ENCODE peak calls at places on chromosomes 5 and 9, in eight cellular contexts. T is dorsolateral prefrontal cortex, L is cardiac muscle cell, M is gastrocnemius medialis, Z is PC-3, Q is AG10803, E is spleen, I is endodermal cell. F is an unnamed sample.

GRCh38 chr5:177487975-177488374 is 9.4 kb downstream of the PDLIM7 start:
- DNase-seq in T (no peak), L (no peak), M (no peak), Z (no peak), Q (no peak), E (no peak), I (peak), F (no peak)

GRCh38 chr5:175219256-175219835 is 224.6 kb downstream of the DRD1 start:
- DNase-seq in T (no peak), L (no peak), M (no peak), Z (no peak), Q (peak), E (no peak), I (no peak), F (no peak)

GRCh38 chr5:53478411-53479044 is 1.9 kb upstream of the FST start:
- DNase-seq in T (no peak), L (peak), M (no peak), Z (peak), Q (peak), E (peak), I (peak), F (no peak)

GRCh38 chr9:15909297-15909696 is 356.5 kb downstream of the CCDC171 start:
- DNase-seq in T (no peak), L (no peak), M (no peak), Z (no peak), Q (peak), E (no peak), I (no peak), F (no peak)

GRCh38 chr5:139435676-139436075 is 3.6 kb downstream of the DNAJC18 start:
- DNase-seq in T (no peak), L (no peak), M (no peak), Z (no peak), Q (no peak), E (no peak), I (no peak), F (peak)

GRCh38 chr9:37474438-37474837 is 9.2 kb upstream of the ZBTB5 start:
- DNase-seq in T (no peak), L (no peak), M (no peak), Z (no peak), Q (no peak), E (no peak), I (no peak), F (no peak)

GRCh38 chr9:85741112-85741874 is 461 bp downstream of the AGTPBP1 start:
- DNase-seq in T (no peak), L (no peak), M (peak), Z (peak), Q (no peak), E (no peak), I (peak), F (peak)

GRCh38 chr9:134161647-134162046 is 2.7 kb downstream of the RNU6ATAC start:
- DNase-seq in T (no peak), L (no peak), M (no peak), Z (no peak), Q (no peak), E (no peak), I (no peak), F (no peak)

GRCh38 chr9:111348821-111349271 is 18.8 kb upstream of the OR2K2 start:
- DNase-seq in T (no peak), L (no peak), M (no peak), Z (peak), Q (no peak), E (no peak), I (no peak), F (no peak)

GRCh38 chr9:73558471-73558870 is 406.8 kb downstream of the ANXA1 start:
- DNase-seq in T (no peak), L (no peak), M (no peak), Z (no peak), Q (no peak), E (no peak), I (no peak), F (no peak)

GRCh38 chr5:3324421-3325101 is 271.1 kb upstream of the IRX1 start:
- DNase-seq in T (no peak), L (peak), M (no peak), Z (no peak), Q (no peak), E (peak), I (peak), F (no peak)

GRCh38 chr5:86909896-86910295 is 292.2 kb downstream of the COX7C start:
- DNase-seq in T (no peak), L (no peak), M (no peak), Z (peak), Q (peak), E (no peak), I (no peak), F (no peak)

GRCh38 chr5:177089825-177090641 is 3.3 kb downstream of the FGFR4 start:
- DNase-seq in T (no peak), L (no peak), M (no peak), Z (no peak), Q (no peak), E (no peak), I (no peak), F (peak)

GRCh38 chr9:93343663-93344062 is 107.8 kb upstream of the FAM120A start:
- DNase-seq in T (no peak), L (no peak), M (no peak), Z (no peak), Q (no peak), E (no peak), I (no peak), F (no peak)

GRCh38 chr5:154081246-154081645 is 42.5 kb downstream of the MFAP3 start:
- DNase-seq in T (no peak), L (no peak), M (no peak), Z (no peak), Q (no peak), E (no peak), I (no peak), F (no peak)

GRCh38 chr9:129462360-129462759 is 158.5 kb downstream of the C9orf50 start:
- DNase-seq in T (no peak), L (no peak), M (no peak), Z (no peak), Q (no peak), E (no peak), I (no peak), F (no peak)

GRCh38 chr9:107738789-107739188 is 249.2 kb upstream of the KLF4 start:
- DNase-seq in T (no peak), L (no peak), M (no peak), Z (peak), Q (peak), E (no peak), I (no peak), F (no peak)

GRCh38 chr5:137802282-137803210 is 48.4 kb upstream of the HNRNPA0 start:
- DNase-seq in T (no peak), L (no peak), M (no peak), Z (no peak), Q (no peak), E (no peak), I (no peak), F (no peak)

GRCh38 chr5:77358566-77359205 is 133.4 kb downstream of the WDR41 start:
- DNase-seq in T (no peak), L (no peak), M (no peak), Z (peak), Q (peak), E (no peak), I (no peak), F (no peak)

GRCh38 chr5:64451551-64451950 is 54.3 kb upstream of the RGS7BP start:
- DNase-seq in T (no peak), L (no peak), M (no peak), Z (no peak), Q (no peak), E (no peak), I (no peak), F (no peak)

GRCh38 chr5:32090026-32090754 is 83.9 kb downstream of the GOLPH3 start:
- DNase-seq in T (no peak), L (no peak), M (no peak), Z (no peak), Q (no peak), E (no peak), I (no peak), F (no peak)

GRCh38 chr5:170154744-170155143 is 49.0 kb downstream of the FOXI1 start:
- DNase-seq in T (no peak), L (no peak), M (no peak), Z (no peak), Q (no peak), E (no peak), I (no peak), F (no peak)

GRCh38 chr5:14745753-14746152 is 81.2 kb downstream of the OTULIN start:
- DNase-seq in T (no peak), L (no peak), M (no peak), Z (no peak), Q (no peak), E (peak), I (no peak), F (no peak)

GRCh38 chr9:92737611-92738299 is 26.9 kb downstream of the BICD2 start:
- DNase-seq in T (no peak), L (no peak), M (no peak), Z (no peak), Q (no peak), E (peak), I (no peak), F (no peak)

GRCh38 chr5:133565993-133566392 is 46.3 kb downstream of the FSTL4 start:
- DNase-seq in T (no peak), L (peak), M (no peak), Z (peak), Q (peak), E (no peak), I (peak), F (no peak)

GRCh38 chr5:57277085-57277484 is 103.2 kb downstream of the GPBP1 start:
- DNase-seq in T (no peak), L (no peak), M (no peak), Z (peak), Q (peak), E (no peak), I (no peak), F (no peak)

GRCh38 chr9:21357479-21358290 is 7.0 kb upstream of the IFNA6 start:
- DNase-seq in T (no peak), L (no peak), M (no peak), Z (no peak), Q (peak), E (no peak), I (no peak), F (no peak)

GRCh38 chr5:172773481-172774469 is 2.8 kb upstream of the DUSP1 start:
- DNase-seq in T (no peak), L (no peak), M (peak), Z (no peak), Q (peak), E (peak), I (no peak), F (no peak)

GRCh38 chr9:4137234-4137633 is 162.6 kb downstream of the GLIS3 start:
- DNase-seq in T (no peak), L (peak), M (no peak), Z (peak), Q (peak), E (no peak), I (no peak), F (no peak)

GRCh38 chr5:144142030-144142825 is 28.2 kb downstream of the YIPF5 start:
- DNase-seq in T (no peak), L (peak), M (no peak), Z (peak), Q (peak), E (no peak), I (peak), F (no peak)

GRCh38 chr9:92513349-92513748 is 22.4 kb downstream of the ECM2 start:
- DNase-seq in T (no peak), L (no peak), M (no peak), Z (no peak), Q (no peak), E (no peak), I (no peak), F (no peak)

GRCh38 chr5:52134013-52134650 is 653.6 kb upstream of the ITGA1 start:
- DNase-seq in T (no peak), L (no peak), M (no peak), Z (no peak), Q (no peak), E (no peak), I (no peak), F (no peak)

GRCh38 chr5:141709704-141710267 is 27.8 kb upstream of the ARAP3 start:
- DNase-seq in T (no peak), L (no peak), M (no peak), Z (no peak), Q (no peak), E (no peak), I (no peak), F (no peak)

GRCh38 chr5:142571351-142571750 is 114.5 kb downstream of the FGF1 start:
- DNase-seq in T (no peak), L (no peak), M (no peak), Z (no peak), Q (no peak), E (no peak), I (peak), F (no peak)

GRCh38 chr9:5326893-5327548 is 12.7 kb downstream of the RLN1 start:
- DNase-seq in T (no peak), L (peak), M (no peak), Z (no peak), Q (no peak), E (no peak), I (peak), F (peak)

GRCh38 chr9:84652496-84653081 is 16.9 kb upstream of the NTRK2 start:
- DNase-seq in T (no peak), L (no peak), M (no peak), Z (no peak), Q (no peak), E (no peak), I (no peak), F (no peak)

GRCh38 chr5:67030289-67031069 is 166.1 kb downstream of the CD180 start:
- DNase-seq in T (no peak), L (no peak), M (no peak), Z (peak), Q (peak), E (no peak), I (no peak), F (no peak)

GRCh38 chr9:128310461-128310860 is 11.8 kb downstream of the TRUB2 start:
- DNase-seq in T (no peak), L (no peak), M (peak), Z (no peak), Q (no peak), E (no peak), I (no peak), F (no peak)

GRCh38 chr5:118679123-118679940 is 309.0 kb downstream of the DTWD2 start:
- DNase-seq in T (no peak), L (no peak), M (no peak), Z (no peak), Q (no peak), E (no peak), I (no peak), F (no peak)
- H3K4me3 ChIP-seq in T (no peak), L (no peak), M (no peak), Z (no peak), Q (no peak), E (no peak), I (no peak), F (no peak)

DNA sequence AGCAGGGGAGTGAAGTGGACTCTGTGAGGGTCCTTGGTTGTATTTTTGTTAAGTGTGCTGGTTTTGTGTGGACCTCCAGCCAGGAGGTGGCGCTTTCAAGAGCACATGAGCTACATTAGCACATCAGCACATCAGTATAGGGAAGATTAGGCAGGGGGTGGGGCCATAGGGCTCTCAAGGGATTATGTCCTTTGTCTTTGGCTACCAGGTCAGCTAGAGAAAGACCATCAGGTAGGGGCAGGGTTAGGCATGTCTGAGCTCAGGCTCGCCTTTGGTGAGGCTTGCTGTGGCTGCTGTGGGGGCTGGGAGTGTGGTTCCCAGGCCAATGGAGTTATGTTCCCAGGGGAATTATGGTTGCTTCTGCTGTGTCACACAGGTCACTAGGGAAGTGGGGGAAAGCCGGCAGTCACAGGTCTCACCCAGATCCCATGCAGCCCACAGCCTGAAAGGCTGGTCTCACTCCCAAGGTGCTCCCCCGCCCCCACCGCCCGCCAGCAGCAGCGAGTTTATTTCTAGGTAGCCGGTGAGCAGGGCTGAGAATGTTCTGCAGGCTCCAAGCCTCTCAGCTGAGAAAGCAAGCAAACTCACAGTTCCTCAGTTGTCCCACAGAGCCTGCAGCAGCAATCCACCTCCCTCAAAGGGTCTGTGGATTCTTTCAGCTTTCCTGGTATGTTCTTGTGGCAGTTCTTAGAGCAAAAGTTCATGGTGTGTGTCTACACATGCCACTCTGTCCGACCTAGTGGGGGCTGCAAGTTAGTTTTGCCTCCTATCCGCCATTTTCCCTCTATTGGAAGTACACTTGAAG is 13.7 kb downstream of the OR1J1 start:
- DNase-seq in T (no peak), L (no peak), M (no peak), Z (peak), Q (no peak), E (no peak), I (peak), F (no peak)
- H3K4me3 ChIP-seq in T (peak), L (no peak), M (no peak), Z (peak), Q (peak), E (no peak), I (no peak), F (no peak)

GRCh38 chr5:145834917-145835838 is at the start of gene PRELID2:
- DNase-seq in T (peak), L (peak), M (peak), Z (peak), Q (peak), E (peak), I (peak), F (peak)
- H3K4me3 ChIP-seq in T (peak), L (peak), M (peak), Z (peak), Q (peak), E (peak), I (peak), F (peak)

DNA sequence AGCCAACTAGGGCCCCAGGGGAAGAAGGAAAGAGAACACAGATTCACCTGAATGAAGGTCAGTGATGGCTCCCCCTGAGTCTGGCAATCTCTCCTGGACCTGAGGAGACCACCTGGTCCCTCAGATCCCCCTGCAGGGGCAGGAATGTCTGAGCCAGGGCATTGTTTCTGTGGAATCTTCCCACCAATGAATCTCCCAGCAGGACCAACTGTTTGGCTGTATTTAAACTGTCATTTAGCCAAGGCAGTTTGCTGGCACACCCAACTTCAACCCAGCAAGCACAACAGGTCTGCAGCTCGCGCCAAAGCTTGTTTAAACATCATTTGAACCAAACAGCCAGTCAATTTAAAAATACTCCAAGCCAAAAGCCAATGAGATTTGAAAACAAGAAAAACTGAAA is 92.6 kb downstream of the SH3TC2 start:
- DNase-seq in T (no peak), L (no peak), M (peak), Z (peak), Q (peak), E (no peak), I (peak), F (no peak)
- H3K4me3 ChIP-seq in T (no peak), L (no peak), M (no peak), Z (no peak), Q (no peak), E (no peak), I (no peak), F (no peak)

GRCh38 chr5:38347040-38347763 is 88.8 kb downstream of the EGFLAM start:
- DNase-seq in T (no peak), L (no peak), M (no peak), Z (peak), Q (no peak), E (no peak), I (peak), F (no peak)
- H3K4me3 ChIP-seq in T (no peak), L (no peak), M (no peak), Z (no peak), Q (no peak), E (no peak), I (no peak), F (no peak)

DNA sequence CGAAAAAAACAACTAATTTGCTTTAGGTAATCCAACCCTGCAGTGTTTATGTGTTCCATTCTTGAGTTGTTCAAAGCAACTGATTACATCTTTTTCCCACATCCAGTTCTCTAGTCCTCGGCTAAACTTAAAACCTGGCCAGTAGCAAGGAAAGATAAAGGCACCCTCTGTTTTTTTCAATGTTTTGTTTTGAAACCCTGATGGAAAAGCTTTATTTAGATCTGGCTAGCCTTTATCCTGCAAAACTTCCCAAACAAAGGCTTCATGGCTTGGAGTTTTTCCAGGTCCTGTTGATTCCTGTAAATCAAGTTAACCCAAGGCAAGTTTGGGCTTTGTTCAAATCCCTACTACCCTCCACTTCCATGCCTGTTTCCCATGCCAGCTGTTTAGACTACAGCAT is 105.1 kb downstream of the CEMIP2 start:
- DNase-seq in T (no peak), L (no peak), M (no peak), Z (no peak), Q (peak), E (no peak), I (no peak), F (no peak)
- H3K4me3 ChIP-seq in T (no peak), L (no peak), M (no peak), Z (no peak), Q (no peak), E (no peak), I (no peak), F (no peak)

GRCh38 chr9:112765281-112765680 is 14.7 kb downstream of the SNX30 start:
- DNase-seq in T (no peak), L (no peak), M (no peak), Z (no peak), Q (no peak), E (no peak), I (no peak), F (no peak)

GRCh38 chr9:112764837-112765236 is 14.3 kb downstream of the SNX30 start:
- DNase-seq in T (no peak), L (peak), M (no peak), Z (no peak), Q (no peak), E (no peak), I (peak), F (peak)

GRCh38 chr9:112762726-112763518 is 12.4 kb downstream of the SNX30 start:
- DNase-seq in T (no peak), L (no peak), M (no peak), Z (no peak), Q (no peak), E (no peak), I (no peak), F (no peak)

GRCh38 chr9:112761912-112762651 is 11.5 kb downstream of the SNX30 start:
- DNase-seq in T (no peak), L (no peak), M (no peak), Z (no peak), Q (no peak), E (no peak), I (no peak), F (no peak)

GRCh38 chr9:112764344-112764743 is 13.8 kb downstream of the SNX30 start:
- DNase-seq in T (no peak), L (no peak), M (no peak), Z (no peak), Q (peak), E (no peak), I (no peak), F (no peak)
- H3K4me3 ChIP-seq in T (no peak), L (no peak), M (no peak), Z (no peak), Q (no peak), E (no peak), I (no peak), F (no peak)

DNA sequence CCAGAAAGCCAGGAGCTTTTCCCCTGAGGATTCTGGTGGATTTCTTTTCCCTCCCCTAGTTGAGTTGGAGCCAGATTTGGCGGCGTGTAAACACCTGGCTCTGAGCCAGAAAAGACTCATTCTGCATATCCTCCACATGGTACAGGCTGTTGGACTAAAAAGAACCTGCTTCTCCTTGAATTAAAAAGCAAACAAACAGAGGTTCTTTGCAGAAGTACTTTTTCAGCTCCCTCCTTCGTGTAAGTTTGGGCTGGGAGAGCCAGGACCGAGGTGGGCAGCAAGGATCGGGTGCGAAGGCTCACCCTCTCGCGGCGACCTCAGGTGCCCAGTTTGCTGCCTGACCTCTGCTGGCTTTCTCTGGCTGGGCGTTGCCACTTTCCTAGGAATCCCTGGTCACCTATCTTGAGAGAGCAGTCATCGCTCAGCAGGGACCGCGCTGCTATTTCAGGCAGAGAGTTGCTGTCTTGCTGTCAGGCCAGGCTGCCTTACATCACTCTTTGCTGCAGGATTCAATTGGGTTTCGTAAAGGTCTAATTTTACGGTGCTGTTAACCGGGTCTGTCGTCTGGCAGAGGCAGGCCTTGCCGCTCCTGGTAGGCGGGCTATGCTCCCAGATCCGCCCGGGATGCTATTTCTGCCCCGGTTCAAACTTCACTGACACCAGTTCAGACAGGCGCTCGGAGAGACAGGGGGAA is 3.2 kb downstream of the PAPPA start:
- DNase-seq in T (no peak), L (peak), M (peak), Z (peak), Q (peak), E (no peak), I (peak), F (no peak)
- H3K4me3 ChIP-seq in T (peak), L (peak), M (peak), Z (peak), Q (peak), E (no peak), I (peak), F (peak)

F was measured in Peyer's patch.